ENCODE peak calls at places on chromosomes 16 and 17, in five cellular contexts. K is body of pancreas, X is astrocyte, E is adrenal gland, R is pancreas. T is an unnamed sample. For H3K4me1, the result is how much of the 10 kb centered on the place peaks cover.

GRCh38 chr17:65535777-65536572 is 25.5 kb downstream of the AXIN2 start:
- DNase-seq in K (no peak), X (no peak), E (no peak), R (no peak), T (no peak)

GRCh38 chr17:65222216-65222738 is 85.1 kb downstream of the RGS9 start:
- DNase-seq in K (no peak), X (no peak), E (no peak), R (no peak), T (no peak)

GRCh38 chr16:29154676-29155121 is 169.8 kb downstream of the LAT start:
- DNase-seq in K (no peak), X (peak), E (no peak), R (no peak), T (no peak)

GRCh38 chr17:77254961-77255741 is 114.4 kb downstream of the SEC14L1 start:
- DNase-seq in K (peak), X (peak), E (peak), R (no peak), T (peak)

GRCh38 chr16:11497851-11498289 is 88.8 kb downstream of the LITAF start:
- DNase-seq in K (no peak), X (peak), E (peak), R (no peak), T (no peak)

GRCh38 chr17:72321886-72322285 is 201.1 kb downstream of the SOX9 start:
- DNase-seq in K (no peak), X (no peak), E (no peak), R (no peak), T (no peak)

GRCh38 chr17:63841350-63842172 is 924 bp downstream of the SMARCD2 start:
- DNase-seq in K (peak), X (peak), E (peak), R (peak), T (peak)

GRCh38 chr17:55056530-55056929 is 88.0 kb downstream of the STXBP4 start:
- DNase-seq in K (peak), X (peak), E (peak), R (peak), T (no peak)

GRCh38 chr16:49696414-49697101 is 159.4 kb downstream of the ZNF423 start:
- DNase-seq in K (no peak), X (no peak), E (no peak), R (no peak), T (no peak)

GRCh38 chr16:86281435-86281834 is 228.9 kb upstream of the FOXF1 start:
- DNase-seq in K (no peak), X (no peak), E (no peak), R (no peak), T (no peak)

GRCh38 chr16:2456551-2457153 is 3.3 kb upstream of the TEDC2 start:
- DNase-seq in K (no peak), X (no peak), E (no peak), R (no peak), T (no peak)

GRCh38 chr17:81002409-81003361 is 11.0 kb downstream of the CHMP6 start:
- DNase-seq in K (peak), X (peak), E (peak), R (no peak), T (peak)

GRCh38 chr17:64641499-64641898 is 20.6 kb downstream of the SMURF2 start:
- DNase-seq in K (peak), X (peak), E (peak), R (peak), T (no peak)

GRCh38 chr17:7839890-7840260 is 5.9 kb downstream of the KDM6B start:
- DNase-seq in K (no peak), X (peak), E (no peak), R (no peak), T (peak)

GRCh38 chr16:13999071-13999894 is 71.8 kb upstream of the MRTFB start:
- DNase-seq in K (no peak), X (no peak), E (no peak), R (no peak), T (no peak)

GRCh38 chr17:16954541-16954940 is 17.4 kb downstream of the TNFRSF13B start:
- DNase-seq in K (no peak), X (no peak), E (no peak), R (no peak), T (no peak)

GRCh38 chr16:47574091-47575054 is 113.2 kb downstream of the PHKB start:
- DNase-seq in K (no peak), X (peak), E (no peak), R (no peak), T (no peak)

GRCh38 chr17:60102632-60103047 is 23.9 kb upstream of the HEATR6 start:
- DNase-seq in K (peak), X (peak), E (no peak), R (no peak), T (peak)

GRCh38 chr16:86244936-86245335 is 265.4 kb upstream of the FOXF1 start:
- DNase-seq in K (no peak), X (no peak), E (no peak), R (no peak), T (no peak)

GRCh38 chr17:4215882-4216411 is 47.8 kb downstream of the ANKFY1 start:
- DNase-seq in K (no peak), X (no peak), E (no peak), R (no peak), T (no peak)

GRCh38 chr17:56108811-56109284 is 44.4 kb upstream of the ANKFN1 start:
- DNase-seq in K (no peak), X (no peak), E (no peak), R (no peak), T (no peak)

GRCh38 chr17:44555056-44555455 is 2.2 kb upstream of the FZD2 start:
- DNase-seq in K (no peak), X (no peak), E (no peak), R (no peak), T (no peak)

GRCh38 chr17:28494445-28495188 is 11.5 kb upstream of the FOXN1 start:
- DNase-seq in K (peak), X (peak), E (peak), R (peak), T (peak)

GRCh38 chr17:9244066-9245052 is 223.0 kb downstream of the NTN1 start:
- DNase-seq in K (peak), X (no peak), E (no peak), R (no peak), T (peak)

GRCh38 chr17:6474906-6475305 is 30.7 kb downstream of the PIMREG start:
- DNase-seq in K (no peak), X (no peak), E (no peak), R (no peak), T (no peak)

GRCh38 chr16:85785927-85786326 is 13.4 kb downstream of the EMC8 start:
- DNase-seq in K (no peak), X (no peak), E (no peak), R (no peak), T (no peak)

GRCh38 chr17:31226373-31226772 is 70.7 kb downstream of the OMG start:
- DNase-seq in K (no peak), X (no peak), E (no peak), R (no peak), T (no peak)

GRCh38 chr17:40443196-40443987 is at the start of gene IGFBP4:
- DNase-seq in K (peak), X (peak), E (peak), R (peak), T (peak)

GRCh38 chr17:38742431-38743308 is 5.5 kb downstream of the PCGF2 start:
- DNase-seq in K (peak), X (peak), E (peak), R (peak), T (no peak)

GRCh38 chr17:50565559-50566350 is 5.2 kb downstream of the CACNA1G start:
- DNase-seq in K (no peak), X (no peak), E (no peak), R (no peak), T (no peak)

GRCh38 chr17:16464641-16465312 is 27.2 kb downstream of the LRRC75A start:
- DNase-seq in K (no peak), X (no peak), E (no peak), R (no peak), T (no peak)

GRCh38 chr16:22192261-22193133 is 13.6 kb upstream of the EEF2K start:
- DNase-seq in K (peak), X (peak), E (peak), R (peak), T (peak)

GRCh38 chr17:65433592-65433991 is 127.9 kb downstream of the AXIN2 start:
- DNase-seq in K (peak), X (peak), E (no peak), R (no peak), T (no peak)

GRCh38 chr17:28765038-28765437 is 21.2 kb downstream of the TRAF4 start:
- DNase-seq in K (no peak), X (no peak), E (no peak), R (no peak), T (no peak)

GRCh38 chr17:67215991-67216421 is 29.0 kb downstream of the HELZ start:
- DNase-seq in K (no peak), X (no peak), E (no peak), R (no peak), T (no peak)

GRCh38 chr17:66983414-66984021 is 19.0 kb downstream of the CACNG4 start:
- DNase-seq in K (no peak), X (no peak), E (no peak), R (no peak), T (no peak)

GRCh38 chr17:79970576-79971068 is 65.0 kb downstream of the TBC1D16 start:
- DNase-seq in K (peak), X (no peak), E (no peak), R (no peak), T (peak)

GRCh38 chr17:2364132-2365116 is 27.1 kb downstream of the SGSM2 start:
- DNase-seq in K (no peak), X (no peak), E (no peak), R (no peak), T (no peak)

GRCh38 chr17:82331345-82331939 is 2.1 kb downstream of the SECTM1 start:
- DNase-seq in K (no peak), X (no peak), E (no peak), R (no peak), T (peak)

GRCh38 chr17:82333279-82334171 is at the start of gene SECTM1:
- DNase-seq in K (peak), X (no peak), E (no peak), R (no peak), T (peak)

GRCh38 chr17:82334622-82335394 is 1.2 kb upstream of the SECTM1 start:
- DNase-seq in K (peak), X (no peak), E (no peak), R (no peak), T (no peak)

GRCh38 chr17:82334204-82334621 is 647 bp upstream of the SECTM1 start:
- DNase-seq in K (no peak), X (no peak), E (no peak), R (no peak), T (peak)

GRCh38 chr17:82332669-82333278 is 792 bp downstream of the SECTM1 start:
- DNase-seq in K (peak), X (peak), E (peak), R (peak), T (peak)
- H3K4me3 ChIP-seq in K (no peak), X (no peak), E (peak), R (no peak), T (peak)

GRCh38 chr17:12395733-12396354 is 269.8 kb upstream of the MYOCD start:
- DNase-seq in K (peak), X (no peak), E (peak), R (no peak), T (no peak)
- TF ChIP-seq CTCF in K (no peak), X (peak), E (peak), R (no peak), T (peak)

GRCh38 chr16:87464691-87465300 is 28.0 kb downstream of the ZCCHC14 start:
- DNase-seq in K (peak), X (peak), E (peak), R (peak), T (peak)
- H3K4me1 ChIP-seq in K (half or more), X (under half), E (half or more), R (under half), T (under half)

DNA sequence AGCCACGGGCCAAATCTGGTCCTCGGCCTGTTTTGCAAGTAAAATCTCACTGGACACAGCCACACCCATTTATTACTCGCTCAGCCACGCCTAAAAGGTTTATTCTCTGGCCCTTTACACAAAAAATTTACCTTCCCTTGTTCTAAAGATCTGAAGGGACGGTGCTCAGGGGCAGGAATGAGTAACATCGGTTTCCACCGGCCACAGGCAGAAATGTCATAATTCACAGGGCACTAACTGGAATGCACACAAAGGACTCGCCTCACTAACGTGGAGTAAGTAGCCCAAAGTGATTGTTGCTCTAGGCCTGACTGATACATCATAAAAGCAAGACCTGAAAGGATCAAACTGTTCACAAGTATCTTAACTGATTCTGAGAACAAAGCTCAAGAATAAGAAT is 9.0 kb upstream of the TCF25 start:
- DNase-seq in K (no peak), X (peak), E (no peak), R (no peak), T (no peak)
- H3K4me3 ChIP-seq in K (no peak), X (no peak), E (no peak), R (no peak), T (no peak)

GRCh38 chr17:15261063-15261817 is 3.9 kb downstream of the PMP22 start:
- DNase-seq in K (peak), X (peak), E (peak), R (no peak), T (no peak)
- TF ChIP-seq CTCF in K (no peak), X (no peak), E (peak), R (peak), T (no peak)

GRCh38 chr16:82067042-82067809 is 32.2 kb downstream of the HSD17B2 start:
- DNase-seq in K (no peak), X (peak), E (no peak), R (no peak), T (no peak)

GRCh38 chr16:82062645-82063058 is 27.6 kb downstream of the HSD17B2 start:
- DNase-seq in K (no peak), X (peak), E (no peak), R (no peak), T (no peak)

GRCh38 chr16:82059983-82060421 is 24.9 kb downstream of the HSD17B2 start:
- DNase-seq in K (no peak), X (no peak), E (no peak), R (no peak), T (no peak)

GRCh38 chr16:82061861-82062525 is 26.9 kb downstream of the HSD17B2 start:
- DNase-seq in K (peak), X (no peak), E (no peak), R (peak), T (no peak)

DNA sequence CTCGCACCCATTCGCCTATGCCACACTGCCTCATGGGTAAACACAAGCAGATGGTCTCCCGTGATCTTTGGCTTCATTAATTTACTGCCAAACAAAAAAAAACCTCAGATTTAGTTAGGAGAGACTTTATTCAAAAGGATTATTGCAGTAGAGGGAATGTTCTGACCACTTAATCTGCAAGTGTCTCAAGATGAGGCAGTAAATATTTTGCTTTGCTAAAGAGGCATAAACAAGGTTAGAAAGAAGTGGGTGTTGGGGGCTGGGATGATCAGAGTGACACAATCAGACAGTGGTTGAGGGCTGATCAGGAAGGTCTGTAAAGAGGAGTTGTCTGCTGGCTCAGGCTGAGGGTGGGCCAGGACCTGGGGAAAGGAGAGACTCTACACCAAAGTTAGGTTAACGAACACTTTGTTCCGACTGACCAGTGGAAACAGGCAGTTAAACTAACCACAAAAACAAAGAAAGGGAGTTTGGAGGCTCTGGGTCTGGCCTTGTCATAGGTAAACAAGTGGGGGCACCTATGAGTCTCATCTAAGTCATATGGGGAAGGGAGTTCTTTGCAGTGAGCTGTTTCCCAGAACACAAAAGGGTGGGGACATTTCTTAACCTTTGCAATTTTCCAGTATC is 28.5 kb downstream of the HSD17B2 start:
- DNase-seq in K (no peak), X (no peak), E (no peak), R (no peak), T (no peak)
- H3K4me1 ChIP-seq in K (under half), X (under half), E (under half), R (under half), T (under half)

DNA sequence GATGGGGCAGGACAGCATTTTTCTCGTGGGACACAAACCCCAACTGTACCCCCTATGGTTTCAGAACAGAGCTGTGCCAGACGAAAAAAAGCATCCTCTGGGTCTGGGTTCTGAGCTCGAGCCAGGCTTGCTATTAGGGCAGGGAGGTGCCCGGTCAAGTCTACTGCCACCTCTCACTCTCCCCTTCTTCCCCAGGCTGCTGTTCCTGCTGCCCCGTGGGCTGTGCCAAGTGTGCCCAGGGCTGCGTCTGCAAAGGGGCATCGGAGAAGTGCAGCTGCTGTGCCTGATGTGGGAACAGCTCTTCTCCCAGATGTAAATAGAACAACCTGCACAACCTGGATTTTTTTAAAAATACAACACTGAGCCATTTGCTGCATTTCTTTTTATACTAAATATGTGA is 1.1 kb downstream of the MT1E start:
- DNase-seq in K (no peak), X (no peak), E (no peak), R (peak), T (no peak)
- H3K4me3 ChIP-seq in K (peak), X (peak), E (peak), R (peak), T (peak)

DNA sequence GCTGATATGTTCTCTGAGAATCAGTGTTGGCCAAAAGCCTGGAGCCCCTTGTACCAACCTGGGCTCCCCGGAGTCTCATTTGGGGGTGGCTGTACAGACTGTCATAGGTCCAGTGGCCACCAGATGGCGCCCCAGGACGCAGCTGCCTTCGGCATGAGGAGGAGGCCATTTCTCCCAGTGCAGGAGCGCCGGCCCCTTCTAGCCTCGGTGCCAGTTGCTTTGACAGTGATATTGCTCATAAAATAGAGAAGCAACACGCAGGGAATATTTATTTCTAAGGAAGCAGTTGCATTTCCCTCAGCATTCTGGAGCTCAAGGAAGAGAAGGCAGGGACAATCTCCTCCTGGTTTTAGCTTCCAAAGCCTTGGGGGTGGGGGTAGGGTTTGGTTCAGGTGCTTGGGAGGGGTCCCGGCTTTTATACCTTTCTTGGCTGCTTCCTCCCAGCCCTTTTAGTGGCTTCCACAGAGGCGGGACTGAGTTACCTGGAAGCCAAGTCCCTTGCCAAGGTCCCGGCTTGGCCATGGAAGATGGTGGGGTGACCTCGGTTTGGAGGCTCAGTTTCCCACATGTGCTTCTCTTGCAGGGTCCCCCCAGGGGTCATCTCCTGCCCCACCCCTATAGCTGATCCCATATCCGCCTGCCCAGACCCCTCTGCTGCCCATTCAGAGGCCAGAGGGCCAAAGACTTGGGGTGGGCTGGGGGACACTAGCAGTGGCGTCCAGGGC is 117.8 kb upstream of the CDC42EP4 start:
- DNase-seq in K (peak), X (peak), E (peak), R (peak), T (peak)
- TF ChIP-seq CTCF in K (peak), X (peak), E (peak), R (peak), T (peak)

GRCh38 chr16:88964636-88965035 is 12.4 kb downstream of the CBFA2T3 start:
- DNase-seq in K (no peak), X (no peak), E (no peak), R (no peak), T (no peak)

GRCh38 chr16:88965411-88965810 is 11.6 kb downstream of the CBFA2T3 start:
- DNase-seq in K (no peak), X (no peak), E (no peak), R (no peak), T (no peak)

GRCh38 chr16:88966986-88967799 is 9.8 kb downstream of the CBFA2T3 start:
- DNase-seq in K (no peak), X (no peak), E (no peak), R (no peak), T (peak)

GRCh38 chr16:88967800-88968588 is 9.0 kb downstream of the CBFA2T3 start:
- DNase-seq in K (no peak), X (no peak), E (no peak), R (no peak), T (no peak)

GRCh38 chr16:88965826-88966480 is 11.1 kb downstream of the CBFA2T3 start:
- DNase-seq in K (no peak), X (no peak), E (no peak), R (no peak), T (peak)
- H3K4me1 ChIP-seq in K (under half), X (under half), E (under half), R (under half), T (under half)

GRCh38 chr16:526181-527014 is 1.1 kb upstream of the CAPN15 start:
- DNase-seq in K (peak), X (peak), E (peak), R (peak), T (peak)

GRCh38 chr16:529012-529575 is 1.6 kb downstream of the CAPN15 start:
- DNase-seq in K (peak), X (no peak), E (no peak), R (no peak), T (no peak)

GRCh38 chr16:530111-530817 is 2.8 kb downstream of the CAPN15 start:
- DNase-seq in K (no peak), X (no peak), E (no peak), R (no peak), T (no peak)

GRCh38 chr16:527015-527903 is at the start of gene CAPN15:
- DNase-seq in K (peak), X (peak), E (peak), R (peak), T (peak)

GRCh38 chr16:528111-529011 is 849 bp downstream of the CAPN15 start:
- DNase-seq in K (peak), X (peak), E (peak), R (no peak), T (no peak)
- H3K4me3 ChIP-seq in K (peak), X (peak), E (peak), R (peak), T (peak)